ENCODE peak calls at places on chromosomes 3 and 15, in four cellular contexts. One of them, this sample, is unnamed.

GRCh38 chr3:136070953-136071949 is 105.7 kb downstream of the PPP2R3A start:
- DNase-seq in tibial artery: no peak
- DNase-seq in fibroblast of lung: peak
- DNase-seq in fibroblast of mammary gland: peak
- DNase-seq in this sample: peak

GRCh38 chr15:89652131-89652530 is 3.1 kb downstream of the KIF7 start:
- DNase-seq in tibial artery: peak
- DNase-seq in fibroblast of lung: no peak
- DNase-seq in fibroblast of mammary gland: no peak
- DNase-seq in this sample: no peak

GRCh38 chr3:186569779-186570095 is 783 bp upstream of the DNAJB11 start:
- DNase-seq in tibial artery: no peak
- DNase-seq in fibroblast of lung: no peak
- DNase-seq in fibroblast of mammary gland: no peak
- DNase-seq in this sample: no peak

GRCh38 chr3:194584866-194585265 is 48.4 kb downstream of the TMEM44 start:
- DNase-seq in tibial artery: no peak
- DNase-seq in fibroblast of lung: peak
- DNase-seq in fibroblast of mammary gland: peak
- DNase-seq in this sample: peak

GRCh38 chr3:16109929-16110328 is 64.6 kb upstream of the GALNT15 start:
- DNase-seq in tibial artery: no peak
- DNase-seq in fibroblast of lung: no peak
- DNase-seq in fibroblast of mammary gland: no peak
- DNase-seq in this sample: no peak

GRCh38 chr3:63980019-63980418 is 43.3 kb downstream of the PSMD6 start:
- DNase-seq in tibial artery: no peak
- DNase-seq in fibroblast of lung: no peak
- DNase-seq in fibroblast of mammary gland: no peak
- DNase-seq in this sample: no peak

GRCh38 chr3:176037636-176038035 is 1159.6 kb downstream of the TBL1XR1 start:
- DNase-seq in tibial artery: no peak
- DNase-seq in fibroblast of lung: no peak
- DNase-seq in fibroblast of mammary gland: no peak
- DNase-seq in this sample: no peak

GRCh38 chr15:91456921-91457320 is 356.9 kb downstream of the SV2B start:
- DNase-seq in tibial artery: no peak
- DNase-seq in fibroblast of lung: no peak
- DNase-seq in fibroblast of mammary gland: peak
- DNase-seq in this sample: peak

GRCh38 chr3:165181556-165181955 is 14.6 kb downstream of the SLITRK3 start:
- DNase-seq in tibial artery: no peak
- DNase-seq in fibroblast of lung: no peak
- DNase-seq in fibroblast of mammary gland: no peak
- DNase-seq in this sample: peak

GRCh38 chr3:12139111-12139511 is 19.6 kb downstream of the TIMP4 start:
- DNase-seq in tibial artery: no peak
- DNase-seq in fibroblast of lung: peak
- DNase-seq in fibroblast of mammary gland: peak
- DNase-seq in this sample: peak

GRCh38 chr3:187150186-187150585 is 10.9 kb upstream of the RPL39L start:
- DNase-seq in tibial artery: no peak
- DNase-seq in fibroblast of lung: no peak
- DNase-seq in fibroblast of mammary gland: no peak
- DNase-seq in this sample: no peak

GRCh38 chr3:23889401-23889800 is 27.4 kb downstream of the NKIRAS1 start:
- DNase-seq in tibial artery: no peak
- DNase-seq in fibroblast of lung: no peak
- DNase-seq in fibroblast of mammary gland: no peak
- DNase-seq in this sample: peak

GRCh38 chr3:124492824-124493223 is 237.4 kb upstream of the UMPS start:
- DNase-seq in tibial artery: no peak
- DNase-seq in fibroblast of lung: peak
- DNase-seq in fibroblast of mammary gland: peak
- DNase-seq in this sample: peak

GRCh38 chr3:73056365-73057150 is 4.9 kb upstream of the EBLN2 start:
- DNase-seq in tibial artery: no peak
- DNase-seq in fibroblast of lung: peak
- DNase-seq in fibroblast of mammary gland: peak
- DNase-seq in this sample: peak

GRCh38 chr3:137760341-137761098 is 3.6 kb upstream of the SOX14 start:
- DNase-seq in tibial artery: no peak
- DNase-seq in fibroblast of lung: no peak
- DNase-seq in fibroblast of mammary gland: no peak
- DNase-seq in this sample: no peak

GRCh38 chr15:98677345-98678059 is 29.2 kb downstream of the IGF1R start:
- DNase-seq in tibial artery: no peak
- DNase-seq in fibroblast of lung: no peak
- DNase-seq in fibroblast of mammary gland: no peak
- DNase-seq in this sample: no peak

GRCh38 chr15:28191832-28192231 is 92.7 kb upstream of the OCA2 start:
- DNase-seq in tibial artery: no peak
- DNase-seq in fibroblast of lung: peak
- DNase-seq in fibroblast of mammary gland: peak
- DNase-seq in this sample: no peak

GRCh38 chr15:40308844-40309189 is 1.1 kb upstream of the PLCB2 start:
- DNase-seq in tibial artery: no peak
- DNase-seq in fibroblast of lung: no peak
- DNase-seq in fibroblast of mammary gland: no peak
- DNase-seq in this sample: no peak

GRCh38 chr3:159775372-159775961 is 213.2 kb upstream of the IL12A start:
- DNase-seq in tibial artery: peak
- DNase-seq in fibroblast of lung: peak
- DNase-seq in fibroblast of mammary gland: peak
- DNase-seq in this sample: peak

GRCh38 chr15:85587707-85588441 is 206.9 kb downstream of the KLHL25 start:
- DNase-seq in tibial artery: no peak
- DNase-seq in fibroblast of lung: peak
- DNase-seq in fibroblast of mammary gland: peak
- DNase-seq in this sample: peak

GRCh38 chr3:5564278-5564666 is 376.8 kb downstream of the EDEM1 start:
- DNase-seq in tibial artery: no peak
- DNase-seq in fibroblast of lung: no peak
- DNase-seq in fibroblast of mammary gland: no peak
- DNase-seq in this sample: no peak

GRCh38 chr15:93987068-93987467 is 244.3 kb upstream of the MCTP2 start:
- DNase-seq in tibial artery: no peak
- DNase-seq in fibroblast of lung: no peak
- DNase-seq in fibroblast of mammary gland: no peak
- DNase-seq in this sample: no peak

GRCh38 chr3:48371651-48372376 is at the start of gene FBXW12:
- DNase-seq in tibial artery: no peak
- DNase-seq in fibroblast of lung: no peak
- DNase-seq in fibroblast of mammary gland: no peak
- DNase-seq in this sample: no peak

GRCh38 chr3:83873550-83873949 is 1085.2 kb upstream of the CADM2 start:
- DNase-seq in tibial artery: no peak
- DNase-seq in fibroblast of lung: peak
- DNase-seq in fibroblast of mammary gland: no peak
- DNase-seq in this sample: no peak

GRCh38 chr15:28725556-28725955 is 13.3 kb upstream of the GOLGA8M start:
- DNase-seq in tibial artery: no peak
- DNase-seq in fibroblast of lung: no peak
- DNase-seq in fibroblast of mammary gland: no peak
- DNase-seq in this sample: no peak

GRCh38 chr3:69699183-69699582 is 40.1 kb upstream of the MITF start:
- DNase-seq in tibial artery: no peak
- DNase-seq in fibroblast of lung: no peak
- DNase-seq in fibroblast of mammary gland: no peak
- DNase-seq in this sample: peak

GRCh38 chr15:71201471-71201870 is 86.2 kb downstream of the THSD4 start:
- DNase-seq in tibial artery: no peak
- DNase-seq in fibroblast of lung: peak
- DNase-seq in fibroblast of mammary gland: no peak
- DNase-seq in this sample: no peak

GRCh38 chr15:80991446-80991845 is 1.8 kb upstream of the MESD start:
- DNase-seq in tibial artery: peak
- DNase-seq in fibroblast of lung: peak
- DNase-seq in fibroblast of mammary gland: peak
- DNase-seq in this sample: peak

GRCh38 chr3:12948891-12949711 is 107.7 kb upstream of the RPL32 start:
- DNase-seq in tibial artery: no peak
- DNase-seq in fibroblast of lung: peak
- DNase-seq in fibroblast of mammary gland: peak
- DNase-seq in this sample: peak

GRCh38 chr15:25582886-25583285 is 144.1 kb upstream of the UBE3A start:
- DNase-seq in tibial artery: no peak
- DNase-seq in fibroblast of lung: no peak
- DNase-seq in fibroblast of mammary gland: no peak
- DNase-seq in this sample: no peak
- H3K4me3 ChIP-seq in tibial artery: no peak
- H3K4me3 ChIP-seq in fibroblast of lung: no peak
- H3K4me3 ChIP-seq in fibroblast of mammary gland: no peak
- H3K4me3 ChIP-seq in this sample: no peak

GRCh38 chr15:100663066-100663465 is 60.7 kb downstream of the ASB7 start:
- DNase-seq in tibial artery: peak
- DNase-seq in fibroblast of lung: no peak
- DNase-seq in fibroblast of mammary gland: no peak
- DNase-seq in this sample: peak
- TF ChIP-seq CTCF in tibial artery: no peak
- TF ChIP-seq CTCF in fibroblast of lung: no peak
- TF ChIP-seq CTCF in fibroblast of mammary gland: peak
- TF ChIP-seq CTCF in this sample: no peak

GRCh38 chr15:62088361-62088693 is 21.6 kb downstream of the C2CD4A start:
- DNase-seq in tibial artery: no peak
- DNase-seq in fibroblast of lung: no peak
- DNase-seq in fibroblast of mammary gland: no peak
- DNase-seq in this sample: no peak

GRCh38 chr15:62085740-62086139 is 19.0 kb downstream of the C2CD4A start:
- DNase-seq in tibial artery: no peak
- DNase-seq in fibroblast of lung: peak
- DNase-seq in fibroblast of mammary gland: peak
- DNase-seq in this sample: no peak

GRCh38 chr15:62089616-62090015 is 22.8 kb downstream of the C2CD4A start:
- DNase-seq in tibial artery: no peak
- DNase-seq in fibroblast of lung: no peak
- DNase-seq in fibroblast of mammary gland: no peak
- DNase-seq in this sample: peak

GRCh38 chr15:62090988-62091387 is 24.2 kb downstream of the C2CD4A start:
- DNase-seq in tibial artery: no peak
- DNase-seq in fibroblast of lung: no peak
- DNase-seq in fibroblast of mammary gland: no peak
- DNase-seq in this sample: no peak

DNA sequence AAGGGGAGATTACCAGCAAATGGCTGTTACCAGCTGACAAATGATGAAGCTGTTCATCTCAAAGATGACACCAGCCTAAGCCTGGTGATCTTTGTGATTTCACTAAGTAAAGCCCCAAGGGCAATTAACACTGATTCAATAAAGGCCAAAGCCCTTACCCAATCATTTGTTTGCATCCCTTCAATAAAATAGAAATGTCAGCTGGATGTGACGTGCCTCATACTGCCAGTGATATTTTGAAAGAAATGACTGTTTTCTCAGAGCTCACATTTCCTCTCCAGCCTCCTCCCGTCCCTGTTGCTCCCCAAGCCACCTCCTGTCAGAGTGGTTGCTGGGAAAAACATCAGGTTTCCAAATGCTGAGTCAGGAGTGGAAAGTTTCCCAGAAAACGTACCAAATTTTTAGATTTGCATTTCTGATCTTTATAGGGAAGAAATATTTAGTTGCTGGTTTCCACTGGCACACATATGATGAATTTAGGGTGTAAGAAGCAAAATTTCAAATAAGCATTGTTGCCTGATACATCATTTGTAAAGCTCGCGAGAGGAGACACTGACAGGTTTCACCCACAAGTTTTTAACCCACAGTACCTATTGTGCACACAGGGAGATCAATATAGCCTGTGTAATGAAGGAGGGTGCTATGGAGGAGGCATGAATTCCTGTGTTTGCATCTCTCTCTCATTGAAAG is 21.0 kb downstream of the C2CD4A start:
- DNase-seq in tibial artery: no peak
- DNase-seq in fibroblast of lung: peak
- DNase-seq in fibroblast of mammary gland: peak
- DNase-seq in this sample: peak
- H3K4me3 ChIP-seq in tibial artery: no peak
- H3K4me3 ChIP-seq in fibroblast of lung: no peak
- H3K4me3 ChIP-seq in fibroblast of mammary gland: no peak
- H3K4me3 ChIP-seq in this sample: no peak

DNA sequence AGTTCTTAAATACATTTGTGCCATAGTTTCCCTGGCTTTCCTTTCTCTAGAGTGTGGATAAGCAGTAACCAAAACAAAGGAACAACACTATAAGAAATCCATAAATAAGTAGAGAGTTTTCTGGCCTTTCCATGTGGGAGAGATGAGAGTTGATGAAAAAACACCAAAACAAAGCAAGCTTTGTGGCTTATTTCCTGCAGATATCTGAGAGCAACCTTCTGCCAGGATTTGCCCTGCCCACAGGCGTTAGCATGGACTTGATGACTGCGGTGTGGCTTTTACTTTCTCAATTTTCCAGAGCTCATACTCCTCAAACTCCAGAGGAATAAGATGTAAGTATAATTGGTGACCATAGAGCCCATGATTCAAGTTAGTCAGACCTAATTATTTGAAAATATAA is 194.9 kb downstream of the RAP2B start:
- DNase-seq in tibial artery: no peak
- DNase-seq in fibroblast of lung: no peak
- DNase-seq in fibroblast of mammary gland: no peak
- DNase-seq in this sample: no peak
- TF ChIP-seq CTCF in tibial artery: no peak
- TF ChIP-seq CTCF in fibroblast of lung: no peak
- TF ChIP-seq CTCF in fibroblast of mammary gland: no peak
- TF ChIP-seq CTCF in this sample: no peak

GRCh38 chr3:77041156-77041696 is 1.3 kb downstream of the ROBO2 start:
- DNase-seq in tibial artery: no peak
- DNase-seq in fibroblast of lung: no peak
- DNase-seq in fibroblast of mammary gland: no peak
- DNase-seq in this sample: no peak

GRCh38 chr3:77039606-77040553 is at the start of gene ROBO2:
- DNase-seq in tibial artery: no peak
- DNase-seq in fibroblast of lung: peak
- DNase-seq in fibroblast of mammary gland: no peak
- DNase-seq in this sample: peak

GRCh38 chr3:77038928-77039605 is 832 bp upstream of the ROBO2 start:
- DNase-seq in tibial artery: no peak
- DNase-seq in fibroblast of lung: peak
- DNase-seq in fibroblast of mammary gland: peak
- DNase-seq in this sample: peak

GRCh38 chr3:77041756-77042155 is 1.9 kb downstream of the ROBO2 start:
- DNase-seq in tibial artery: no peak
- DNase-seq in fibroblast of lung: peak
- DNase-seq in fibroblast of mammary gland: no peak
- DNase-seq in this sample: no peak

GRCh38 chr3:77038468-77038927 is 1.4 kb upstream of the ROBO2 start:
- DNase-seq in tibial artery: peak
- DNase-seq in fibroblast of lung: peak
- DNase-seq in fibroblast of mammary gland: peak
- DNase-seq in this sample: peak
- H3K4me3 ChIP-seq in tibial artery: peak
- H3K4me3 ChIP-seq in fibroblast of lung: peak
- H3K4me3 ChIP-seq in fibroblast of mammary gland: peak
- H3K4me3 ChIP-seq in this sample: peak

GRCh38 chr3:169082076-169082475 is 581.4 kb downstream of the MECOM start:
- DNase-seq in tibial artery: no peak
- DNase-seq in fibroblast of lung: no peak
- DNase-seq in fibroblast of mammary gland: no peak
- DNase-seq in this sample: no peak
- TF ChIP-seq CTCF in tibial artery: no peak
- TF ChIP-seq CTCF in fibroblast of lung: no peak
- TF ChIP-seq CTCF in fibroblast of mammary gland: no peak
- TF ChIP-seq CTCF in this sample: no peak

This sample was measured in epithelial cell of esophagus.